ENCODE peak calls at places on chromosomes 7 and 10, in five cellular contexts. One of them, this sample, is unnamed.

GRCh38 chr10:63209703-63210102 is 76.6 kb downstream of the NRBF2 start:
- DNase-seq in Panc1: no peak
- DNase-seq in uterus: no peak
- DNase-seq in progenitor cell of endocrine pancreas: no peak
- DNase-seq in neural progenitor cell: no peak
- DNase-seq in this sample: no peak

GRCh38 chr7:50957855-50958254 is 175.2 kb upstream of the GRB10 start:
- DNase-seq in progenitor cell of endocrine pancreas: no peak
- DNase-seq in uterus: no peak
- DNase-seq in Panc1: no peak
- DNase-seq in neural progenitor cell: no peak
- DNase-seq in this sample: no peak

GRCh38 chr7:107684947-107685463 is 24.4 kb downstream of the SLC26A4 start:
- DNase-seq in neural progenitor cell: no peak
- DNase-seq in Panc1: no peak
- DNase-seq in progenitor cell of endocrine pancreas: no peak
- DNase-seq in uterus: no peak
- DNase-seq in this sample: no peak

GRCh38 chr7:17939670-17940301 is 508 bp downstream of the SNX13 start:
- DNase-seq in uterus: no peak
- DNase-seq in neural progenitor cell: peak; percentile 53
- DNase-seq in progenitor cell of endocrine pancreas: peak; percentile 11
- DNase-seq in Panc1: peak; percentile 24
- DNase-seq in this sample: peak; percentile 13

GRCh38 chr10:95334793-95335120 is 44.0 kb upstream of the PDLIM1 start:
- DNase-seq in uterus: no peak
- DNase-seq in progenitor cell of endocrine pancreas: no peak
- DNase-seq in Panc1: no peak
- DNase-seq in neural progenitor cell: no peak
- DNase-seq in this sample: no peak

GRCh38 chr7:146499970-146500369 is 383.4 kb downstream of the CNTNAP2 start:
- DNase-seq in Panc1: no peak
- DNase-seq in neural progenitor cell: no peak
- DNase-seq in progenitor cell of endocrine pancreas: no peak
- DNase-seq in uterus: no peak
- DNase-seq in this sample: no peak

GRCh38 chr10:123142701-123143161 is 5.2 kb upstream of the HMX2 start:
- DNase-seq in neural progenitor cell: peak; percentile 64
- DNase-seq in progenitor cell of endocrine pancreas: no peak
- DNase-seq in uterus: no peak
- DNase-seq in Panc1: no peak
- DNase-seq in this sample: no peak

GRCh38 chr10:10798543-10799192 is 219.0 kb upstream of the CELF2 start:
- DNase-seq in progenitor cell of endocrine pancreas: no peak
- DNase-seq in Panc1: no peak
- DNase-seq in neural progenitor cell: peak; percentile 33
- DNase-seq in uterus: peak; percentile 47
- DNase-seq in this sample: no peak

GRCh38 chr10:129761981-129762956 is 201.8 kb downstream of the EBF3 start:
- DNase-seq in Panc1: no peak
- DNase-seq in neural progenitor cell: peak; percentile 28
- DNase-seq in progenitor cell of endocrine pancreas: peak; percentile 8
- DNase-seq in uterus: peak; percentile 1
- DNase-seq in this sample: no peak

GRCh38 chr7:72754312-72754711 is 73.7 kb downstream of the TYW1B start:
- DNase-seq in progenitor cell of endocrine pancreas: no peak
- DNase-seq in Panc1: no peak
- DNase-seq in neural progenitor cell: no peak
- DNase-seq in uterus: no peak
- DNase-seq in this sample: no peak

GRCh38 chr7:156474241-156474743 is 166.3 kb upstream of the RNF32 start:
- DNase-seq in progenitor cell of endocrine pancreas: no peak
- DNase-seq in Panc1: peak; percentile 55
- DNase-seq in uterus: no peak
- DNase-seq in neural progenitor cell: no peak
- DNase-seq in this sample: no peak

GRCh38 chr10:119391430-119392313 is 150.8 kb downstream of the RGS10 start:
- DNase-seq in progenitor cell of endocrine pancreas: no peak
- DNase-seq in uterus: no peak
- DNase-seq in neural progenitor cell: no peak
- DNase-seq in Panc1: no peak
- DNase-seq in this sample: no peak

GRCh38 chr10:780536-781524 is 91.4 kb upstream of the DIP2C start:
- DNase-seq in neural progenitor cell: no peak
- DNase-seq in uterus: no peak
- DNase-seq in Panc1: no peak
- DNase-seq in progenitor cell of endocrine pancreas: no peak
- DNase-seq in this sample: no peak

GRCh38 chr7:1844956-1845390 is 174.9 kb downstream of the ELFN1 start:
- DNase-seq in uterus: no peak
- DNase-seq in neural progenitor cell: no peak
- DNase-seq in Panc1: no peak
- DNase-seq in progenitor cell of endocrine pancreas: no peak
- DNase-seq in this sample: no peak

GRCh38 chr10:122143238-122143841 is 127.8 kb upstream of the BTBD16 start:
- DNase-seq in Panc1: no peak
- DNase-seq in progenitor cell of endocrine pancreas: no peak
- DNase-seq in neural progenitor cell: no peak
- DNase-seq in uterus: no peak
- DNase-seq in this sample: no peak

GRCh38 chr7:27130540-27131389 is at the start of gene HOXA4:
- DNase-seq in Panc1: no peak
- DNase-seq in uterus: peak; percentile 90
- DNase-seq in neural progenitor cell: peak; percentile 79
- DNase-seq in progenitor cell of endocrine pancreas: peak; percentile 91
- DNase-seq in this sample: peak; percentile 64

GRCh38 chr10:91034494-91035157 is 113.7 kb upstream of the ANKRD1 start:
- DNase-seq in uterus: peak; percentile 71
- DNase-seq in neural progenitor cell: peak; percentile 50
- DNase-seq in progenitor cell of endocrine pancreas: no peak
- DNase-seq in Panc1: no peak
- DNase-seq in this sample: no peak

GRCh38 chr7:143988986-143989745 is 11.0 kb upstream of the OR6B1 start:
- DNase-seq in Panc1: no peak
- DNase-seq in uterus: no peak
- DNase-seq in progenitor cell of endocrine pancreas: no peak
- DNase-seq in neural progenitor cell: no peak
- DNase-seq in this sample: no peak

GRCh38 chr10:14532473-14533251 is 201.9 kb upstream of the FRMD4A start:
- DNase-seq in uterus: no peak
- DNase-seq in Panc1: no peak
- DNase-seq in progenitor cell of endocrine pancreas: no peak
- DNase-seq in neural progenitor cell: no peak
- DNase-seq in this sample: no peak

GRCh38 chr7:155283565-155284194 is 14.0 kb upstream of the INSIG1 start:
- DNase-seq in Panc1: no peak
- DNase-seq in neural progenitor cell: no peak
- DNase-seq in uterus: no peak
- DNase-seq in progenitor cell of endocrine pancreas: no peak
- DNase-seq in this sample: no peak

GRCh38 chr10:51860257-51860656 is 160.9 kb upstream of the CSTF2T start:
- DNase-seq in progenitor cell of endocrine pancreas: no peak
- DNase-seq in uterus: peak; percentile 35
- DNase-seq in neural progenitor cell: no peak
- DNase-seq in Panc1: no peak
- DNase-seq in this sample: no peak

GRCh38 chr7:41110186-41110585 is 592.7 kb downstream of the INHBA start:
- DNase-seq in progenitor cell of endocrine pancreas: no peak
- DNase-seq in neural progenitor cell: no peak
- DNase-seq in Panc1: no peak
- DNase-seq in uterus: no peak
- DNase-seq in this sample: no peak

GRCh38 chr7:129187681-129188371 is 607 bp upstream of the SMO start:
- DNase-seq in Panc1: no peak
- DNase-seq in neural progenitor cell: no peak
- DNase-seq in progenitor cell of endocrine pancreas: no peak
- DNase-seq in uterus: no peak
- DNase-seq in this sample: no peak

GRCh38 chr10:29828440-29828894 is 193.7 kb upstream of the SVIL start:
- DNase-seq in uterus: peak; percentile 51
- DNase-seq in neural progenitor cell: no peak
- DNase-seq in Panc1: no peak
- DNase-seq in progenitor cell of endocrine pancreas: no peak
- DNase-seq in this sample: no peak

GRCh38 chr7:116736927-116737715 is 65.1 kb downstream of the MET start:
- DNase-seq in uterus: no peak
- DNase-seq in Panc1: no peak
- DNase-seq in progenitor cell of endocrine pancreas: no peak
- DNase-seq in neural progenitor cell: no peak
- DNase-seq in this sample: no peak

GRCh38 chr7:142782922-142783900 is 12.4 kb downstream of the PRSS2 start:
- DNase-seq in progenitor cell of endocrine pancreas: peak; percentile 79
- DNase-seq in neural progenitor cell: peak; percentile 95
- DNase-seq in uterus: peak; percentile 65
- DNase-seq in Panc1: peak; percentile 82
- DNase-seq in this sample: peak; percentile 82

GRCh38 chr7:146090023-146090645 is 26.5 kb upstream of the CNTNAP2 start:
- DNase-seq in progenitor cell of endocrine pancreas: no peak
- DNase-seq in Panc1: peak; percentile 33
- DNase-seq in neural progenitor cell: peak; percentile 61
- DNase-seq in uterus: no peak
- DNase-seq in this sample: no peak

GRCh38 chr7:84746347-84746746 is 440.5 kb downstream of the SEMA3D start:
- DNase-seq in neural progenitor cell: no peak
- DNase-seq in Panc1: no peak
- DNase-seq in progenitor cell of endocrine pancreas: no peak
- DNase-seq in uterus: no peak
- DNase-seq in this sample: no peak

GRCh38 chr10:86970152-86970886 is 2.0 kb downstream of the ADIRF start:
- DNase-seq in progenitor cell of endocrine pancreas: no peak
- DNase-seq in neural progenitor cell: peak; percentile 66
- DNase-seq in uterus: peak; percentile 92
- DNase-seq in Panc1: no peak
- DNase-seq in this sample: no peak

GRCh38 chr10:68501691-68502090 is 25.6 kb downstream of the SLC25A16 start:
- DNase-seq in progenitor cell of endocrine pancreas: no peak
- DNase-seq in neural progenitor cell: no peak
- DNase-seq in Panc1: no peak
- DNase-seq in uterus: no peak
- DNase-seq in this sample: no peak

DNA sequence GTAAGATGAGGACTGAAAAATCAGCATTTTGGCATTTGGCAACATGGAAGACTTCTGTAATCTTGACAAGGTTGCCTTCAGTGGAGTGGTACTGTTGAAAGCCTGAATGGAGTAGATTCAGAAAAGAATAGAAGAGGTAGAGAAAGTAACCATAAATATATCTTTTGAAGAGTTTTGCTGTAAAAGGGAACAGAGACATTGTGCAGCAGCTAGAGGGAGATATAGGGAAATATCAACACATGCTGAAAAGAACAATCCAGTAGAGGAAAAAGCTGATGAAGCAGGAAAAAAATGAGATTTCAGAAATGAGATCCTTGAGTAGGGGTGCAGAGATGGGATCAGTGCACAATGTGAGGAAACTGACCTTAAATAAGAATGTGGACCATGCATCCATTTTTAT is 60.0 kb downstream of the RAPGEF5 start:
- DNase-seq in Panc1: no peak
- DNase-seq in progenitor cell of endocrine pancreas: no peak
- DNase-seq in uterus: no peak
- DNase-seq in neural progenitor cell: no peak
- DNase-seq in this sample: no peak
- TF ChIP-seq CTCF in Panc1: no peak
- TF ChIP-seq CTCF in progenitor cell of endocrine pancreas: no peak
- TF ChIP-seq CTCF in uterus: no peak
- TF ChIP-seq CTCF in neural progenitor cell: no peak
- TF ChIP-seq CTCF in this sample: no peak

GRCh38 chr10:128215733-128216132 is 89.5 kb upstream of the MKI67 start:
- DNase-seq in progenitor cell of endocrine pancreas: no peak
- DNase-seq in uterus: no peak
- DNase-seq in Panc1: no peak
- DNase-seq in neural progenitor cell: no peak
- DNase-seq in this sample: no peak
- TF ChIP-seq CTCF in progenitor cell of endocrine pancreas: no peak
- TF ChIP-seq CTCF in uterus: no peak
- TF ChIP-seq CTCF in Panc1: no peak
- TF ChIP-seq CTCF in neural progenitor cell: no peak
- TF ChIP-seq CTCF in this sample: no peak

GRCh38 chr10:77927343-77928256 is 1.0 kb upstream of the DLG5 start:
- DNase-seq in neural progenitor cell: peak; percentile 50
- DNase-seq in uterus: no peak
- DNase-seq in progenitor cell of endocrine pancreas: no peak
- DNase-seq in Panc1: no peak
- DNase-seq in this sample: no peak
- TF ChIP-seq CTCF in neural progenitor cell: no peak
- TF ChIP-seq CTCF in uterus: no peak
- TF ChIP-seq CTCF in progenitor cell of endocrine pancreas: no peak
- TF ChIP-seq CTCF in Panc1: no peak
- TF ChIP-seq CTCF in this sample: no peak

DNA sequence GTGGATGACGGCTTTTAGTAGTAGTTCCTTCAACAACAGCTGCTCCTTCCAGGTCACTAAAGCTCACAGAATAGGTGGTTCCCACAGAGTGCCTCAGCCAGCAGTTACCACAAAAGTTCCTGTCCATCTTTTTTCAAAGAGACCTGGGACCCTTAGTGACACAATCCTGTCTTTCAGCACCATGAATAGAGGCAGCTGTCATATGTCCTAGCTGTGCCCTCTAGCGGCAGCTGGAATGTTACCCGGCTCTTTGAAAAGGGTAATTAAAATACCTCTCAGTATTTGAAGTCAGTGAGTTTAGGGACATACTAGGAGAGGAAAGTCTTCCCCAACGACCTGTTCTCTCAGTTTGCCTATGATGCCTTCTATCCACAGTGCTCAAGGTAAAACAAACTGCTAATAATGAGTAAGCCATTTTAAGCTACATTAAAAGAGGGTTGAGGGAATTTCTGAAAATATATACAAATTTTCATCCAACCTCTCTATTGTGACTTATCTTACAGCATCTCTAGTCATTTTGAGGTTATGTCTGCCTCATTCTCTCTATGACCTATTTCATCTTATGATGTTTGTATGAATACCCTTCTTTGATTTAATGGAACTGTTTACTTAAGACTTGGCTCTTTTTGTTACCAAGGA is 290.8 kb downstream of the NXPH1 start:
- DNase-seq in Panc1: peak; percentile 20
- DNase-seq in progenitor cell of endocrine pancreas: peak; percentile 36
- DNase-seq in neural progenitor cell: peak; percentile 90
- DNase-seq in uterus: no peak
- DNase-seq in this sample: peak; percentile 58
- TF ChIP-seq CTCF in Panc1: peak; percentile 86
- TF ChIP-seq CTCF in progenitor cell of endocrine pancreas: peak; percentile 87
- TF ChIP-seq CTCF in neural progenitor cell: peak; percentile 95
- TF ChIP-seq CTCF in uterus: no peak
- TF ChIP-seq CTCF in this sample: peak; percentile 88